ENCODE peak calls at places on chromosome 7, in four cellular contexts. G, N, Q and S are unnamed samples.

GRCh38 chr7:42372498-42372897 is 135.5 kb upstream of the GLI3 start:
- DNase-seq in G (no peak), N (no peak), Q (no peak), S (no peak)

GRCh38 chr7:72710983-72711382 is 117.0 kb downstream of the TYW1B start:
- DNase-seq in G (peak), N (no peak), Q (no peak), S (no peak)

GRCh38 chr7:75793676-75794075 is 19.9 kb downstream of the CCL24 start:
- DNase-seq in G (no peak), N (no peak), Q (no peak), S (no peak)

GRCh38 chr7:115299379-115300038 is 377.6 kb downstream of the MDFIC start:
- DNase-seq in G (no peak), N (no peak), Q (no peak), S (no peak)

GRCh38 chr7:96189129-96189815 is 132.6 kb downstream of the SLC25A13 start:
- DNase-seq in G (no peak), N (no peak), Q (no peak), S (no peak)

GRCh38 chr7:28759373-28760013 is 198.6 kb downstream of the TRIL start:
- DNase-seq in G (no peak), N (no peak), Q (no peak), S (no peak)

GRCh38 chr7:140008755-140009610 is 53.8 kb downstream of the PARP12 start:
- DNase-seq in G (no peak), N (no peak), Q (no peak), S (no peak)

GRCh38 chr7:22200238-22200637 is 156.7 kb downstream of the RAPGEF5 start:
- DNase-seq in G (no peak), N (no peak), Q (no peak), S (no peak)

GRCh38 chr7:24378871-24379608 is 95.0 kb downstream of the NPY start:
- DNase-seq in G (no peak), N (no peak), Q (no peak), S (no peak)

DNA sequence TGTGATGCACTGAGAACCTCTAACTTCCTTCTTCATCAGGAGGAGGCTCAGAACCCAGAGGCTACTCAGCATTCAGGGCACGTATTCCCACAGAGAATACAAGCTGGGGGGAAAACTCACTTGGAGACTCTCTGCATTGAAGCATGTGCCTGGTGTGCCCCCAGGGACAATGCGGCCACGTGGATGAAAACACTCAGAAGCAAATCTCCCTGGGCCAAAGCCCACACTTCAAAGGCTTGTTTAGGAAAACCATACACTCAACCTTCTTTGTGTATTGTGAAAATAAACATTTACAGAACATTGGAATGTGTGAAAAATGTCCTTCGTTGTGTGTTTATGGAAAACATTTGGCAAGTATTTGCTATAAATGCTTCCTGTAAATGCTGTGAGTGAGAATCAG is 339.6 kb downstream of the ELMO1 start:
- DNase-seq in G (no peak), N (peak), Q (no peak), S (no peak)
- TF ChIP-seq TARDBP in G (no peak), N (no peak), Q (no peak), S (no peak)

DNA sequence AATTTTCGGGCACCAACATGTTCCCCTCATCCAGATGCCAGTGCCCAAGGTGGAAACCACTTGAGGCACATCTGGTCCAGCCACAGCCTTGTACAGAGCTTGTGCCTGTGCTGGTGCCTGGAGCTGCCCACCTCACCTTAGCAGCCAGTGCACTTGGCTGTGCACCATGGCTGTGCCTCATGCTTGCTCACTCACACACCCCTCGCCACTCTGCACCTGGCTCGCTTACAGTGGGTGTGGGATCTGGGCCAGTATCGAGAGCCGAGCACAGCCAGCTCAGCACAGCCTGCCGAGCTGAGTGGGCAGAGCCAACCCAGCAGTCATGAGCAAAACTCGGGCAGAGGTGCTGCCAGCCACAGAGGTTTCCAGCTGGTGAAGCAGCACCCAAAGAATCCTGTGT is 139.9 kb upstream of the NUPR2 start:
- DNase-seq in G (no peak), N (no peak), Q (no peak), S (no peak)
- TF ChIP-seq TARDBP in G (no peak), N (no peak), Q (no peak), S (no peak)

GRCh38 chr7:108559253-108559652 is 10.3 kb downstream of the THAP5 start:
- DNase-seq in G (no peak), N (peak), Q (no peak), S (no peak)
- TF ChIP-seq TARDBP in G (no peak), N (no peak), Q (no peak), S (no peak)

GRCh38 chr7:106177295-106177690 is 65.2 kb upstream of the SYPL1 start:
- DNase-seq in G (no peak), N (no peak), Q (no peak), S (no peak)
- TF ChIP-seq TARDBP in G (no peak), N (no peak), Q (no peak), S (no peak)

DNA sequence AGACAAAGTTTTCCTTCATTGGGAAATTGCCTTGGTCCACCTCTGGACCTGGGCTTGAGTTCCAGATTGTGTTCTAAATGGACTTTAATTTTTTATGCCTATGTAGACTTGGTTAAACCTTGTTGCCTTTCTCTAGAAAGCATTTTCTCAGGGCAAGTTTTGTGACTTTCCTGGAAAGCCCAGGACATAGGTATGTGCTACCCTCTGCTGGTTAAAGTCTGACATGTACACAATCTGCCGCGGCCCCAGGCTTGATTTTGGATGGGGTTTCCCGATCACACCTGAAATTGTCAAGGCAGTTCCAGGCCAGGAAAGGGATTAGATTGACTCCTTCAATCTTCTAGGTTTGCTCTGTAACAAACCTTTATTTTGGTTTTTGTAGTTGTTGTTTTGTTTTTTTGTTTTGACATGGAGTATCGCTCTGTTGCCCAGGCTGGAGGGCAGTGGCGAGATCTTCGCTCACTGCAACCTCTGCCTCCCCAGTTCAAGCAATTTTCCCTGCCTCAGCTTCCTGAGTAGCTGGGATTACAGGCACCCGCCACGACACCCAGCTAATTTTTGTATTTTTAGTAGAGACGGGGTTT is 14.1 kb upstream of the AKR1B10 start:
- DNase-seq in G (peak), N (peak), Q (peak), S (peak)
- TF ChIP-seq TARDBP in G (no peak), N (no peak), Q (no peak), S (no peak)

GRCh38 chr7:135718219-135718618 is 9.8 kb downstream of the SLC13A4 start:
- DNase-seq in G (no peak), N (no peak), Q (no peak), S (no peak)
- TF ChIP-seq TARDBP in G (no peak), N (no peak), Q (no peak), S (no peak)

GRCh38 chr7:94639384-94639783 is 16.5 kb downstream of the SGCE start:
- DNase-seq in G (no peak), N (no peak), Q (no peak), S (no peak)
- TF ChIP-seq TARDBP in G (no peak), N (no peak), Q (no peak), S (no peak)

DNA sequence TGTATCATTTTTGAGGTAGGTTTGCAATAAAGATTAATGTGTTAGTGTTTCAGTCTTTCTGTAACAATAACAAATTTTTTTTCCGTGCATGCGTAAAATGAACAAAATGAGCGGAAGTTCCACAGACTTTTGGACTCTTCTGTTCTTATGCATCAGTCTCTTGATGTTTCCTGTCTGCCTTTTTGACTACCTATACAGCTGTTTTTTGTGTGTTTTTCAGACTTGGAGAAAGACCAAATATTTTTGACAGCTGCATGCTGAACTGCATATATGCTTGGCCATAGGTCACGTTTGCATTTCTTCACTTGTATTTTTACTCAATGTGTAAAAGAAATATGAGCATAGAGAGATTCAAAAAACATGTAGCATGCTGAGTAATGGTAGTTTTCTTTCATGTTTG is 119.3 kb downstream of the BBS9 start:
- DNase-seq in G (no peak), N (peak), Q (no peak), S (no peak)
- TF ChIP-seq TARDBP in G (no peak), N (no peak), Q (no peak), S (no peak)

DNA sequence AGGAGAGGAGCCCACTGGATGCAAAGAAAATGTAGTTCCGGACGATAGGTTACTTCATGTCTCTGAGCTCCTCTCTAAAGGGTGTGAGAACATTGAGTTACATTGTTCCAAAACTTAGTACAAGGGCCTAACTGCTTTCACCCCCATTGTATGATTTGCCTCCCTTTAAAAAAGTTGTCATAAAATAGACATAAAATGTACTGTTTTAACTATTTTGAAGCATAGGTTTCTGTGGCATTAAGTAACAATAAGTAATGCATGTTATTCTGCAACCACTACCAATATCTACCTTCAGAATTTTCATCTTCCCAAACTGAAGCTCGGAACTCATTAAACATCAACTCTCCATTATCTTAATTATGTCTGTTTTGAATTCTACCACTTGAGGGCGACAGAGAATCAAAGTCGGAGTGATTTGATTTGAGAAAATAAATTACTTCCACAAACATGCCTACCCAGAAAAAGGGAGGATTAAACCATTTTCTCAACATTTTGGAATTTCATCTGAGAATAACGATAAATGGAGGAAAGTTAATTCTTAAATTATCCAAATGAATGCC is 2.7 kb downstream of the IGFBP1 start:
- DNase-seq in G (peak), N (peak), Q (no peak), S (peak)
- TF ChIP-seq TARDBP in G (no peak), N (no peak), Q (no peak), S (no peak)

GRCh38 chr7:80587538-80587937 is 50.9 kb upstream of the CD36 start:
- DNase-seq in G (no peak), N (no peak), Q (no peak), S (no peak)

GRCh38 chr7:80584778-80585177 is 53.7 kb upstream of the CD36 start:
- DNase-seq in G (no peak), N (peak), Q (no peak), S (no peak)

GRCh38 chr7:80581472-80581871 is 57.0 kb upstream of the CD36 start:
- DNase-seq in G (no peak), N (no peak), Q (no peak), S (no peak)

GRCh38 chr7:80588591-80588990 is 49.9 kb upstream of the CD36 start:
- DNase-seq in G (no peak), N (no peak), Q (no peak), S (no peak)

GRCh38 chr7:80583901-80584300 is 54.5 kb upstream of the CD36 start:
- DNase-seq in G (no peak), N (no peak), Q (no peak), S (no peak)
- TF ChIP-seq TARDBP in G (no peak), N (no peak), Q (no peak), S (no peak)